ENCODE peak calls at places on chromosome 21, in eight cellular contexts. C is sigmoid colon; B is stimulated activated effector memory CD8-positive, alpha-beta T cell treated with anti-CD3 and anti-CD28 coated beads, Interleukin-12 subunit alpha, Interleukin-12 subunit beta, amount 100 ng/mL, for 72 hours; K is mucosa of gallbladder; P is cortex of kidney; F is AG04450; R is NCI-H146; X is KBM-7. Q is an unnamed sample.

GRCh38 chr21:45055861-45056260 is 18.5 kb upstream of the ADARB1 start:
- DNase-seq in X (no peak), B (no peak), K (no peak), F (no peak), P (no peak), R (no peak), C (no peak), Q (no peak)

GRCh38 chr21:16169102-16169511 is 439.3 kb downstream of the USP25 start:
- DNase-seq in K (no peak), C (no peak), F (no peak), B (no peak), R (no peak), X (no peak), P (no peak), Q (no peak)

GRCh38 chr21:32425628-32426027 is 13.1 kb downstream of the EVA1C start:
- DNase-seq in B (no peak), K (no peak), C (no peak), R (no peak), F (no peak), X (no peak), P (no peak), Q (no peak)

GRCh38 chr21:16075594-16076282 is 346.0 kb downstream of the USP25 start:
- DNase-seq in B (no peak), K (no peak), R (no peak), F (no peak), X (no peak), C (no peak), P (no peak), Q (no peak)

GRCh38 chr21:33478858-33479678 is 706 bp downstream of the TMEM50B start:
- DNase-seq in R (peak), C (no peak), P (no peak), B (no peak), X (peak), K (peak), F (no peak), Q (no peak)

GRCh38 chr21:41813226-41813625 is 46.4 kb upstream of the RIPK4 start:
- DNase-seq in B (no peak), K (no peak), P (no peak), R (no peak), F (no peak), X (no peak), C (no peak), Q (no peak)

GRCh38 chr21:27564684-27565280 is 597.9 kb upstream of the ADAMTS5 start:
- DNase-seq in F (peak), K (peak), C (no peak), B (no peak), X (peak), R (no peak), P (no peak), Q (no peak)

GRCh38 chr21:32048353-32048752 is 175.5 kb downstream of the HUNK start:
- DNase-seq in X (no peak), P (no peak), R (no peak), F (no peak), C (no peak), B (no peak), K (no peak), Q (no peak)

GRCh38 chr21:32423846-32424535 is 11.5 kb downstream of the EVA1C start:
- DNase-seq in X (no peak), P (no peak), B (no peak), R (no peak), C (no peak), K (no peak), F (no peak), Q (no peak)

GRCh38 chr21:38999148-38999547 is 184.1 kb downstream of the PSMG1 start:
- DNase-seq in B (no peak), C (no peak), R (no peak), K (no peak), P (no peak), F (no peak), X (no peak), Q (no peak)

GRCh38 chr21:34229361-34229760 is 134.4 kb upstream of the KCNE2 start:
- DNase-seq in R (no peak), B (no peak), P (no peak), K (no peak), F (no peak), C (no peak), X (no peak), Q (no peak)

GRCh38 chr21:44658511-44658910 is 779 bp downstream of the KRTAP12-3 start:
- DNase-seq in F (no peak), C (no peak), P (no peak), X (no peak), K (no peak), R (no peak), B (peak), Q (no peak)

GRCh38 chr21:38956791-38957571 is 151.3 kb downstream of the ETS2 start:
- DNase-seq in P (no peak), B (no peak), C (no peak), F (no peak), R (peak), K (no peak), X (peak), Q (no peak)

GRCh38 chr21:16708431-16708830 is 804.4 kb upstream of the CXADR start:
- DNase-seq in R (no peak), X (no peak), B (no peak), K (no peak), C (no peak), P (no peak), F (no peak), Q (no peak)

GRCh38 chr21:42745511-42746239 is 92.3 kb downstream of the PDE9A start:
- DNase-seq in P (no peak), R (no peak), B (no peak), X (no peak), F (no peak), C (peak), K (no peak), Q (no peak)

GRCh38 chr21:33763573-33763881 is 121.2 kb downstream of the ITSN1 start:
- DNase-seq in P (no peak), X (no peak), K (no peak), C (no peak), F (no peak), B (no peak), R (no peak), Q (no peak)

GRCh38 chr21:17757671-17758070 is 61.5 kb downstream of the C21orf91 start:
- DNase-seq in P (no peak), X (no peak), K (no peak), F (no peak), R (no peak), B (no peak), C (no peak), Q (no peak)

GRCh38 chr21:42649122-42650032 is 4.0 kb upstream of the PDE9A start:
- DNase-seq in X (no peak), P (no peak), R (no peak), K (no peak), C (peak), B (no peak), F (no peak), Q (no peak)

GRCh38 chr21:29231781-29232548 is 66.8 kb upstream of the BACH1 start:
- DNase-seq in C (no peak), X (no peak), R (no peak), P (no peak), F (no peak), K (no peak), B (no peak), Q (no peak)

GRCh38 chr21:35026153-35026499 is 23.0 kb downstream of the RUNX1 start:
- DNase-seq in C (no peak), X (peak), P (no peak), K (no peak), B (no peak), F (no peak), R (no peak), Q (no peak)

GRCh38 chr21:38643404-38644023 is 145.2 kb upstream of the ERG start:
- DNase-seq in C (no peak), R (peak), B (no peak), K (no peak), X (no peak), P (no peak), F (no peak), Q (no peak)

GRCh38 chr21:38439957-38440356 is 58.3 kb downstream of the ERG start:
- DNase-seq in K (no peak), P (no peak), C (no peak), X (peak), R (no peak), B (no peak), F (no peak), Q (no peak)

GRCh38 chr21:35254006-35254751 is 205.1 kb upstream of the RUNX1 start:
- DNase-seq in P (no peak), B (no peak), C (no peak), F (peak), X (no peak), R (no peak), K (no peak), Q (no peak)

GRCh38 chr21:14918542-14918941 is 146.3 kb downstream of the NRIP1 start:
- DNase-seq in C (no peak), K (no peak), X (no peak), B (no peak), R (no peak), P (no peak), F (no peak), Q (no peak)